ENCODE peak calls at places on chromosome 6, in seven cellular contexts. C, V, Q, T, W, B and N are unnamed samples.

GRCh38 chr6:46583081-46583480 is 69.5 kb downstream of the CYP39A1 start:
- DNase-seq in C (no peak), V (no peak), Q (no peak), T (no peak), W (peak; percentile 4), B (no peak), N (no peak)

GRCh38 chr6:6248651-6249050 is 71.8 kb downstream of the F13A1 start:
- DNase-seq in C (no peak), V (no peak), Q (no peak), T (no peak), W (no peak), B (peak; percentile 26), N (no peak)

GRCh38 chr6:24933868-24934401 is 1.8 kb downstream of the RIPOR2 start:
- DNase-seq in C (peak; percentile 51), V (no peak), Q (no peak), T (no peak), W (peak; percentile 28), B (peak; percentile 74), N (no peak)

GRCh38 chr6:97133071-97133470 is 149.9 kb downstream of the MMS22L start:
- DNase-seq in C (no peak), V (no peak), Q (peak; percentile 53), T (no peak), W (peak; percentile 21), B (no peak), N (no peak)

GRCh38 chr6:708237-708598 is 15.3 kb upstream of the EXOC2 start:
- DNase-seq in C (no peak), V (no peak), Q (no peak), T (no peak), W (no peak), B (no peak), N (no peak)

GRCh38 chr6:107118976-107119375 is 3.7 kb upstream of the BEND3 start:
- DNase-seq in C (no peak), V (no peak), Q (no peak), T (no peak), W (peak; percentile 55), B (peak; percentile 23), N (no peak)

GRCh38 chr6:13273931-13274706 is 54.2 kb downstream of the TBC1D7 start:
- DNase-seq in C (peak; percentile 75), V (no peak), Q (peak; percentile 68), T (no peak), W (no peak), B (peak; percentile 81), N (no peak)

GRCh38 chr6:36094238-36094637 is 36.1 kb upstream of the MAPK13 start:
- DNase-seq in C (no peak), V (no peak), Q (no peak), T (no peak), W (no peak), B (no peak), N (no peak)

GRCh38 chr6:5968817-5969726 is 37.7 kb downstream of the NRN1 start:
- DNase-seq in C (no peak), V (peak; percentile 54), Q (peak; percentile 81), T (peak; percentile 62), W (no peak), B (no peak), N (no peak)

GRCh38 chr6:121811106-121811505 is 375.7 kb downstream of the GJA1 start:
- DNase-seq in C (no peak), V (no peak), Q (no peak), T (no peak), W (no peak), B (no peak), N (no peak)

GRCh38 chr6:114108119-114109002 is 137.4 kb upstream of the HDAC2 start:
- DNase-seq in C (no peak), V (peak; percentile 48), Q (peak; percentile 58), T (peak; percentile 39), W (peak; percentile 79), B (peak; percentile 66), N (peak; percentile 31)

GRCh38 chr6:135481786-135482369 is 15.7 kb downstream of the AHI1 start:
- DNase-seq in C (no peak), V (no peak), Q (no peak), T (no peak), W (peak; percentile 23), B (no peak), N (no peak)

GRCh38 chr6:11161031-11161966 is 49.8 kb upstream of the ERVFRD-1 start:
- DNase-seq in C (no peak), V (no peak), Q (no peak), T (no peak), W (peak; percentile 20), B (no peak), N (no peak)

GRCh38 chr6:80939936-80940335 is 812.5 kb downstream of the TENT5A start:
- DNase-seq in C (no peak), V (no peak), Q (no peak), T (no peak), W (no peak), B (no peak), N (no peak)

GRCh38 chr6:161482517-161482903 is 208.6 kb upstream of the AGPAT4 start:
- DNase-seq in C (no peak), V (no peak), Q (no peak), T (no peak), W (peak; percentile 26), B (no peak), N (no peak)

GRCh38 chr6:96522469-96523009 is 933 bp downstream of the UFL1 start:
- DNase-seq in C (peak; percentile 27), V (no peak), Q (no peak), T (no peak), W (peak; percentile 38), B (peak; percentile 62), N (no peak)

GRCh38 chr6:30091577-30092381 is 16.2 kb upstream of the RNF39 start:
- DNase-seq in C (no peak), V (no peak), Q (no peak), T (no peak), W (peak; percentile 64), B (no peak), N (peak; percentile 58)

GRCh38 chr6:112282217-112282616 is 27.9 kb upstream of the LAMA4 start:
- DNase-seq in C (no peak), V (peak; percentile 77), Q (no peak), T (peak; percentile 64), W (peak; percentile 90), B (no peak), N (peak; percentile 79)

GRCh38 chr6:160042014-160042773 is 73.3 kb downstream of the IGF2R start:
- DNase-seq in C (no peak), V (no peak), Q (no peak), T (no peak), W (no peak), B (no peak), N (no peak)

GRCh38 chr6:43764767-43765166 is 5.2 kb upstream of the VEGFA start:
- DNase-seq in C (no peak), V (no peak), Q (no peak), T (peak; percentile 9), W (no peak), B (no peak), N (no peak)

GRCh38 chr6:170245233-170245992 is 45.5 kb downstream of the DLL1 start:
- DNase-seq in C (no peak), V (no peak), Q (no peak), T (no peak), W (no peak), B (no peak), N (no peak)
- H3K4me3 ChIP-seq in C (no peak overlapping the region), V (no peak overlapping the region), Q (no peak overlapping the region), T (no peak overlapping the region), W (no peak overlapping the region), B (no peak overlapping the region), N (no peak overlapping the region)

DNA sequence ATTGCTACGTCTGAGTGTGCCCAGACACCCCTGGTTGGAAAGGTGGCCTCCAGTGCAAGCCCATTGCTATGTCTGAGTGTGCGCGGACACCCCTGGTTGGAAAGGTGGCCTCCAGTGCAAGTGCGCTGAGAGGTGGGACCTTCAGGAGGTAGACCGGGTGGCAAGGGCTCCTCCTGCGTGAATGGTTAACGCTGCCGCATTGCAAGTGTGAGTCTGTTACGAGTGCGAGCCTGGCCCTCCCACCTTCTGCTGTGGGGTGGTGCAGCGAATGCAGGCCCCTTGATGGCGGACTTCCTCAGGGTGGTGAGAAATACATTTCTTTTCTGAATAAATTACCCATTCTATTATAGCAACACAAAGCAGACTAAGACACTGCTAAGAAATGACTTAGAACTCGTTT is 208.8 kb downstream of the DLL1 start:
- DNase-seq in C (no peak), V (peak; percentile 1), Q (peak; percentile 34), T (peak; percentile 5), W (no peak), B (no peak), N (no peak)
- TF ChIP-seq CTCF in C (no peak), V (no peak), Q (no peak), T (no peak), W (no peak), B (no peak), N (no peak)

GRCh38 chr6:26553264-26553738 is 15.1 kb downstream of the HMGN4 start:
- DNase-seq in C (peak; percentile 72), V (peak; percentile 76), Q (peak; percentile 79), T (peak; percentile 56), W (peak; percentile 81), B (peak; percentile 87), N (no peak)

GRCh38 chr6:26554669-26555504 is 16.7 kb downstream of the HMGN4 start:
- DNase-seq in C (peak; percentile 70), V (no peak), Q (no peak), T (peak; percentile 34), W (peak; percentile 71), B (peak; percentile 88), N (no peak)

GRCh38 chr6:26552205-26552604 is 14.0 kb downstream of the HMGN4 start:
- DNase-seq in C (no peak), V (no peak), Q (no peak), T (no peak), W (no peak), B (no peak), N (no peak)

GRCh38 chr6:26553739-26554668 is 15.8 kb downstream of the HMGN4 start:
- DNase-seq in C (peak; percentile 66), V (peak; percentile 78), Q (peak; percentile 85), T (peak; percentile 77), W (peak; percentile 96), B (peak; percentile 90), N (peak; percentile 92)

DNA sequence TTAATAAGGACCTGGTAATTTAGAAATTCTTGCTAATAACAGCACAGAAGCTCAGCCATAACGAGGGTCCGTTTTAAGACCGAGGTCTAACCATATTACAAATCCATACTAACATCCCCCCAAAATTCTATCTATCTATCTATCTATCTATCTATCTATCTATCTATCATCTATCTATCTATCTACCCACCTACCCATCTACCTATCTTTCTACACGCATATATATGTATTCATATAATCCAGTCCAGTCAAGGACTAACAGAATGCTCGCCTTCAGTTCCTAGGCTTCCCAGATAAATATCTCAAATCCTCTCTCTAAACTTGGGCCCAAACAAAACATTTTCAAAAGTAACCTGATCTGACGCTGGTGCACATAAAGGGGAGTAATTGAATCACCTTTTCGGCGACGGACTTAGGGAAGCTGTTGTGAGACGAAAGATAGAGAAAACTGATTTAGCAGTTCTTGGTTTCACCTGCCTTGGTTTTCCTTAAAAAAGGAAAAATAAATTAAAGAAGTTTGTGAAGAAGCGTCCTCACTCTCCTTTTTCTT is 14.5 kb downstream of the HMGN4 start:
- DNase-seq in C (no peak), V (no peak), Q (no peak), T (no peak), W (no peak), B (no peak), N (no peak)
- H3K4me3 ChIP-seq in C (peak overlapping the region; percentile 64), V (peak overlapping the region; percentile 57), Q (peak overlapping the region; percentile 63), T (peak overlapping the region; percentile 72), W (peak overlapping the region; percentile 60), B (peak overlapping the region; percentile 76), N (peak overlapping the region; percentile 45)

DNA sequence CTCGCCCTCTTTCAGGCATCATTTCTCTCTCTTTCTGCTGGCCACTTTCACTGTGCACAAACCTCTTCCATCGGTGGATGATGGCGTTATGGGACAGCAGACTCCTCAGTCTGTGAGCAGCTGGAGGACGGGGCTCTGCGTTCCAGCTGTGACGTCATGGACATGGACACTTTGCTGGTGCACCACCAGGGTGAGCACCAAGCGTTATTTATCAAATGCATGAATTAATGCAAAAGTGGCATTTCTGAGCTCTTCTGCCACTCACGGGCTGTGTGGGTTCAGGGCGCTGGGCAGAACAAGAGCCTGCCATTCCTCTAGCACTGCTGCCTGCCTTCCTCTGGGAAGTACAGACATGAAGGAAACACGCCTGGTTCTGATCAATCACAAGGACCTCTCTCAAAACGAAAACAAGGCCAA is 82.9 kb upstream of the MPC1 start:
- DNase-seq in C (no peak), V (peak; percentile 38), Q (no peak), T (peak; percentile 42), W (no peak), B (no peak), N (no peak)
- TF ChIP-seq CTCF in C (no peak), V (peak; percentile 17), Q (no peak), T (peak; percentile 34), W (peak; percentile 22), B (no peak), N (peak; percentile 30)